ENCODE peak calls at places on chromosome 20, in eight cellular contexts. One of them, this sample, is unnamed.

GRCh38 chr20:2804921-2805681 is 4.7 kb upstream of the CPXM1 start:
- DNase-seq in esophagus muscularis mucosa: no peak
- DNase-seq in A549: no peak
- DNase-seq in ovary: no peak
- DNase-seq in astrocyte of the cerebellum: no peak
- DNase-seq in fibroblast of villous mesenchyme: no peak
- DNase-seq in GM23248: peak
- DNase-seq in pancreas: no peak
- DNase-seq in this sample: no peak

GRCh38 chr20:1418335-1418734 is 25.5 kb upstream of the FKBP1A start:
- DNase-seq in esophagus muscularis mucosa: no peak
- DNase-seq in A549: no peak
- DNase-seq in ovary: no peak
- DNase-seq in astrocyte of the cerebellum: no peak
- DNase-seq in fibroblast of villous mesenchyme: peak
- DNase-seq in GM23248: peak
- DNase-seq in pancreas: no peak
- DNase-seq in this sample: no peak

GRCh38 chr20:37534401-37535157 is 6.9 kb upstream of the BLCAP start:
- DNase-seq in esophagus muscularis mucosa: no peak
- DNase-seq in A549: peak
- DNase-seq in ovary: peak
- DNase-seq in astrocyte of the cerebellum: peak
- DNase-seq in fibroblast of villous mesenchyme: peak
- DNase-seq in GM23248: peak
- DNase-seq in pancreas: peak
- DNase-seq in this sample: peak

GRCh38 chr20:17611540-17612286 is 41.8 kb downstream of the DSTN start:
- DNase-seq in esophagus muscularis mucosa: peak
- DNase-seq in A549: no peak
- DNase-seq in ovary: peak
- DNase-seq in astrocyte of the cerebellum: no peak
- DNase-seq in fibroblast of villous mesenchyme: peak
- DNase-seq in GM23248: peak
- DNase-seq in pancreas: peak
- DNase-seq in this sample: no peak

GRCh38 chr20:21133917-21134622 is 8.2 kb downstream of the KIZ start:
- DNase-seq in esophagus muscularis mucosa: peak
- DNase-seq in A549: no peak
- DNase-seq in ovary: no peak
- DNase-seq in astrocyte of the cerebellum: no peak
- DNase-seq in fibroblast of villous mesenchyme: no peak
- DNase-seq in GM23248: no peak
- DNase-seq in pancreas: no peak
- DNase-seq in this sample: no peak

GRCh38 chr20:47795214-47795667 is 10.0 kb upstream of the SULF2 start:
- DNase-seq in esophagus muscularis mucosa: no peak
- DNase-seq in A549: peak
- DNase-seq in ovary: no peak
- DNase-seq in astrocyte of the cerebellum: no peak
- DNase-seq in fibroblast of villous mesenchyme: no peak
- DNase-seq in GM23248: no peak
- DNase-seq in pancreas: no peak
- DNase-seq in this sample: peak

GRCh38 chr20:13991311-13991710 is 897 bp upstream of the SEL1L2 start:
- DNase-seq in esophagus muscularis mucosa: no peak
- DNase-seq in A549: no peak
- DNase-seq in ovary: no peak
- DNase-seq in astrocyte of the cerebellum: no peak
- DNase-seq in fibroblast of villous mesenchyme: no peak
- DNase-seq in GM23248: no peak
- DNase-seq in pancreas: no peak
- DNase-seq in this sample: no peak

GRCh38 chr20:48831702-48832422 is 4.1 kb upstream of the PREX1 start:
- DNase-seq in esophagus muscularis mucosa: no peak
- DNase-seq in A549: peak
- DNase-seq in ovary: peak
- DNase-seq in astrocyte of the cerebellum: no peak
- DNase-seq in fibroblast of villous mesenchyme: peak
- DNase-seq in GM23248: peak
- DNase-seq in pancreas: no peak
- DNase-seq in this sample: peak

GRCh38 chr20:38113401-38114325 is 51.4 kb downstream of the TGM2 start:
- DNase-seq in esophagus muscularis mucosa: peak
- DNase-seq in A549: peak
- DNase-seq in ovary: no peak
- DNase-seq in astrocyte of the cerebellum: no peak
- DNase-seq in fibroblast of villous mesenchyme: peak
- DNase-seq in GM23248: no peak
- DNase-seq in pancreas: no peak
- DNase-seq in this sample: no peak

GRCh38 chr20:1389703-1390385 is 3.0 kb downstream of the FKBP1A start:
- DNase-seq in esophagus muscularis mucosa: peak
- DNase-seq in A549: no peak
- DNase-seq in ovary: no peak
- DNase-seq in astrocyte of the cerebellum: no peak
- DNase-seq in fibroblast of villous mesenchyme: no peak
- DNase-seq in GM23248: peak
- DNase-seq in pancreas: no peak
- DNase-seq in this sample: no peak

GRCh38 chr20:21213691-21214090 is 87.8 kb downstream of the KIZ start:
- DNase-seq in esophagus muscularis mucosa: no peak
- DNase-seq in A549: no peak
- DNase-seq in ovary: no peak
- DNase-seq in astrocyte of the cerebellum: no peak
- DNase-seq in fibroblast of villous mesenchyme: no peak
- DNase-seq in GM23248: no peak
- DNase-seq in pancreas: no peak
- DNase-seq in this sample: no peak

GRCh38 chr20:49534314-49534713 is 33.6 kb downstream of the PTGIS start:
- DNase-seq in esophagus muscularis mucosa: no peak
- DNase-seq in A549: peak
- DNase-seq in ovary: peak
- DNase-seq in astrocyte of the cerebellum: peak
- DNase-seq in fibroblast of villous mesenchyme: peak
- DNase-seq in GM23248: peak
- DNase-seq in pancreas: no peak
- DNase-seq in this sample: no peak

GRCh38 chr20:36575066-36575743 is 1.8 kb downstream of the TGIF2 start:
- DNase-seq in esophagus muscularis mucosa: no peak
- DNase-seq in A549: peak
- DNase-seq in ovary: peak
- DNase-seq in astrocyte of the cerebellum: peak
- DNase-seq in fibroblast of villous mesenchyme: peak
- DNase-seq in GM23248: peak
- DNase-seq in pancreas: peak
- DNase-seq in this sample: no peak

GRCh38 chr20:63850689-63851547 is 10.4 kb upstream of the ABHD16B start:
- DNase-seq in esophagus muscularis mucosa: no peak
- DNase-seq in A549: no peak
- DNase-seq in ovary: no peak
- DNase-seq in astrocyte of the cerebellum: no peak
- DNase-seq in fibroblast of villous mesenchyme: no peak
- DNase-seq in GM23248: no peak
- DNase-seq in pancreas: no peak
- DNase-seq in this sample: no peak

GRCh38 chr20:17762243-17762872 is 62.6 kb downstream of the BANF2 start:
- DNase-seq in esophagus muscularis mucosa: no peak
- DNase-seq in A549: no peak
- DNase-seq in ovary: no peak
- DNase-seq in astrocyte of the cerebellum: no peak
- DNase-seq in fibroblast of villous mesenchyme: no peak
- DNase-seq in GM23248: no peak
- DNase-seq in pancreas: peak
- DNase-seq in this sample: no peak

GRCh38 chr20:44350567-44350966 is 4.9 kb upstream of the HNF4A start:
- DNase-seq in esophagus muscularis mucosa: no peak
- DNase-seq in A549: no peak
- DNase-seq in ovary: peak
- DNase-seq in astrocyte of the cerebellum: no peak
- DNase-seq in fibroblast of villous mesenchyme: no peak
- DNase-seq in GM23248: no peak
- DNase-seq in pancreas: no peak
- DNase-seq in this sample: no peak

GRCh38 chr20:61850926-61851900 is 214.5 kb downstream of the TAF4 start:
- DNase-seq in esophagus muscularis mucosa: no peak
- DNase-seq in A549: no peak
- DNase-seq in ovary: no peak
- DNase-seq in astrocyte of the cerebellum: no peak
- DNase-seq in fibroblast of villous mesenchyme: no peak
- DNase-seq in GM23248: no peak
- DNase-seq in pancreas: no peak
- DNase-seq in this sample: no peak

GRCh38 chr20:55586626-55587025 is 418.7 kb downstream of the CBLN4 start:
- DNase-seq in esophagus muscularis mucosa: no peak
- DNase-seq in A549: no peak
- DNase-seq in ovary: no peak
- DNase-seq in astrocyte of the cerebellum: no peak
- DNase-seq in fibroblast of villous mesenchyme: no peak
- DNase-seq in GM23248: no peak
- DNase-seq in pancreas: no peak
- DNase-seq in this sample: no peak

DNA sequence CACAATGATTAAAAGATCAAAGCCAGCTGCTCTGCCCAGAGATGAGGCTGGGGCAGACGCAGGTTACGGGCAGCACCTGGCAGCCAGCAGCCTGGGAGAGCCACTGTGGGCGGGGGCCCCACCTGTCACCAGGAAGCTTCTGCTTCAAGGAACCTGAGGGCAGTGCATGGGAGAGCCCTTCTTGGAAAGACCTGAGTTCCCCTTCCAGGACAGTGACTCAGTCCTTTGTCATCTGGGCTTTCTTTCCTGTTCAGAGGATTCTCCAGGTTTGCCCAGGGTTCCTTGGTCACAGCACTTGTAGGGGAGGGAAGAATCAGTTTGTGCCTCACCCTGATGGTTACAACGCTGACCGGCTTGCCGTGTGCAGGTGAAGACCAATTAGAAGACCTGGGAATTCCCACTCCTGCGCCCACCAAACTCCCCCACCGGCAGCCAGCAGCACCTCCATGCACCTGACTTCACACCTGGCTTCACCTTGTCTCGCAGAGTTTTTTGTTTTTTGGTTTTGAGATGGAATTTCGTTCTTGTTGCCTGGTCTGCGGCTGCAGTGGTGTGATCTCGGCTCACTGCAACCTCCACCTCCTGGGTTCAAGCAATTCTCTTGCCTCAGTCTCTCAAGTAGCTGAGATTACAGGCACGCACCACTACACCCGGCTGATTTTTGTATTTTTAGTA is 2.0 kb downstream of the ZBP1 start:
- DNase-seq in esophagus muscularis mucosa: no peak
- DNase-seq in A549: peak
- DNase-seq in ovary: no peak
- DNase-seq in astrocyte of the cerebellum: no peak
- DNase-seq in fibroblast of villous mesenchyme: no peak
- DNase-seq in GM23248: peak
- DNase-seq in pancreas: no peak
- DNase-seq in this sample: no peak
- H3K4me3 ChIP-seq in esophagus muscularis mucosa: peak
- H3K4me3 ChIP-seq in A549: no peak
- H3K4me3 ChIP-seq in ovary: no peak
- H3K4me3 ChIP-seq in astrocyte of the cerebellum: no peak
- H3K4me3 ChIP-seq in fibroblast of villous mesenchyme: no peak
- H3K4me3 ChIP-seq in GM23248: no peak
- H3K4me3 ChIP-seq in pancreas: no peak
- H3K4me3 ChIP-seq in this sample: no peak

DNA sequence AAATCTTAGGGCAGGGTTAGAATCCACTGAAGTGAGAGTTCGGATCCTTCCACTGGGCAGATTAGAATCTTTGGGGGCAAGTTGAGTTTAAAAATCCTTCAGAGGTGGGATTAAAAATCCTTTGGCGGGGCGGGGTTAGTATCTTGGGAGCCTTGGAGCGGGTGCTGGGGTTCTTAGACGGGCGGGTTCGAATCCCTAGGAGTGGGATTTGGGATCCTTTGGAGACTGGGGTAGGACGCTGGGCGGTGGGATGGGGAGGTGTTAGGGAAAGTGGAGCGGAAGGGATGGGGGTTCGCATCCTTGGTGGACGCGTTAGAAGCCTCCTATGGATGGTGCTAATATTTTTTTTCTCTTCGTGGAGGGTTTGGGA is 337 bp upstream of the HCK start:
- DNase-seq in esophagus muscularis mucosa: no peak
- DNase-seq in A549: no peak
- DNase-seq in ovary: no peak
- DNase-seq in astrocyte of the cerebellum: no peak
- DNase-seq in fibroblast of villous mesenchyme: no peak
- DNase-seq in GM23248: no peak
- DNase-seq in pancreas: no peak
- DNase-seq in this sample: no peak
- H3K4me3 ChIP-seq in esophagus muscularis mucosa: peak
- H3K4me3 ChIP-seq in A549: peak
- H3K4me3 ChIP-seq in ovary: no peak
- H3K4me3 ChIP-seq in astrocyte of the cerebellum: no peak
- H3K4me3 ChIP-seq in fibroblast of villous mesenchyme: no peak
- H3K4me3 ChIP-seq in GM23248: no peak
- H3K4me3 ChIP-seq in pancreas: no peak
- H3K4me3 ChIP-seq in this sample: no peak

GRCh38 chr20:53829086-53829703 is 235.6 kb upstream of the ZNF217 start:
- DNase-seq in esophagus muscularis mucosa: no peak
- DNase-seq in A549: peak
- DNase-seq in ovary: no peak
- DNase-seq in astrocyte of the cerebellum: peak
- DNase-seq in fibroblast of villous mesenchyme: peak
- DNase-seq in GM23248: peak
- DNase-seq in pancreas: no peak
- DNase-seq in this sample: peak
- H3K4me3 ChIP-seq in esophagus muscularis mucosa: peak
- H3K4me3 ChIP-seq in A549: peak
- H3K4me3 ChIP-seq in ovary: peak
- H3K4me3 ChIP-seq in astrocyte of the cerebellum: peak
- H3K4me3 ChIP-seq in fibroblast of villous mesenchyme: peak
- H3K4me3 ChIP-seq in GM23248: peak
- H3K4me3 ChIP-seq in pancreas: no peak
- H3K4me3 ChIP-seq in this sample: peak

GRCh38 chr20:46456255-46457028 is 50.0 kb upstream of the ELMO2 start:
- DNase-seq in esophagus muscularis mucosa: no peak
- DNase-seq in A549: no peak
- DNase-seq in ovary: no peak
- DNase-seq in astrocyte of the cerebellum: no peak
- DNase-seq in fibroblast of villous mesenchyme: no peak
- DNase-seq in GM23248: no peak
- DNase-seq in pancreas: no peak
- DNase-seq in this sample: no peak

GRCh38 chr20:46458891-46459750 is 52.7 kb upstream of the ELMO2 start:
- DNase-seq in esophagus muscularis mucosa: no peak
- DNase-seq in A549: no peak
- DNase-seq in ovary: no peak
- DNase-seq in astrocyte of the cerebellum: no peak
- DNase-seq in fibroblast of villous mesenchyme: no peak
- DNase-seq in GM23248: no peak
- DNase-seq in pancreas: peak
- DNase-seq in this sample: no peak

DNA sequence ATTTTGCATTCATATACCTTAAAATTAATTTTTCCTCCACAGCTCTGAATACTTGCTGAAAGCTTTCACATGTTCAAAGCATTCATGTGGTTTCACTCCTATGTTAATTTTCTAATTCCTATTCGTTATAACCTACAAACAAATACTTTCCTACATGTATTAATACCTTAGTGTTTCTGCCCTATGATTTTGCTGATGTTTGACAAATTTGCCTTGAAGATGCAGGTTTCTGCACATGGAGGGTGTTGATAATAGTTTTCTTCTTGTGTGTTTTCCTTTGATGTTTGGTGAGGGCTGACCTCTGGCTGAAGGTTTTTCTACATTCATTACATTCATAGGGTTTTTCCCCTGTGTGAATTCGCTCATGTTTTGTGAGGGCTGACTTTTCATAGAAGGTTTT is 49.3 kb upstream of the ELMO2 start:
- DNase-seq in esophagus muscularis mucosa: no peak
- DNase-seq in A549: no peak
- DNase-seq in ovary: no peak
- DNase-seq in astrocyte of the cerebellum: no peak
- DNase-seq in fibroblast of villous mesenchyme: no peak
- DNase-seq in GM23248: no peak
- DNase-seq in pancreas: no peak
- DNase-seq in this sample: no peak
- H3K4me3 ChIP-seq in esophagus muscularis mucosa: no peak
- H3K4me3 ChIP-seq in A549: no peak
- H3K4me3 ChIP-seq in ovary: no peak
- H3K4me3 ChIP-seq in astrocyte of the cerebellum: no peak
- H3K4me3 ChIP-seq in fibroblast of villous mesenchyme: no peak
- H3K4me3 ChIP-seq in GM23248: no peak
- H3K4me3 ChIP-seq in pancreas: no peak
- H3K4me3 ChIP-seq in this sample: no peak

This sample was measured in retinal pigment epithelial cell.